ENCODE peak calls at places on chromosome 13, in nine cellular contexts. F is stimulated activated CD4-positive, alpha-beta T cell treated with anti-CD3 and anti-CD28 coated beads, TNF-alpha, amount 100 ng/mL, for 24 hours; B is uterus; P is H9; J is mesendoderm; D is naive thymus-derived CD8-positive, alpha-beta T cell; U is AG08395; N is upper lobe of left lung; G is activated CD4-positive, alpha-beta T cell treated with anti-CD3 and anti-CD28 coated beads, Interleukin-2, amount 10 ng/mL, durations not matched to agents 7 days and 5 days. H is an unnamed sample.

GRCh38 chr13:40317980-40318327 is 348.5 kb downstream of the FOXO1 start:
- DNase-seq in F (no peak), B (no peak), P (no peak), J (no peak), D (no peak), U (no peak), N (no peak), G (peak), H (no peak)

GRCh38 chr13:111881700-111882099 is 185.2 kb upstream of the SOX1 start:
- DNase-seq in F (no peak), B (no peak), P (no peak), J (no peak), D (no peak), U (no peak), N (no peak), G (no peak), H (no peak)

GRCh38 chr13:106152047-106152446 is 383.4 kb downstream of the EFNB2 start:
- DNase-seq in F (no peak), B (no peak), P (no peak), J (no peak), D (no peak), U (no peak), N (no peak), G (no peak), H (no peak)

GRCh38 chr13:28137556-28137955 is 789 bp upstream of the PAN3 start:
- DNase-seq in F (no peak), B (no peak), P (no peak), J (no peak), D (no peak), U (no peak), N (no peak), G (no peak), H (no peak)

GRCh38 chr13:113951246-113951999 is 22.5 kb downstream of the C13orf46 start:
- DNase-seq in F (peak), B (peak), P (peak), J (peak), D (peak), U (peak), N (peak), G (peak), H (peak)

GRCh38 chr13:21957833-21958232 is 287.0 kb downstream of the FGF9 start:
- DNase-seq in F (no peak), B (no peak), P (no peak), J (no peak), D (no peak), U (peak), N (no peak), G (no peak), H (no peak)

GRCh38 chr13:98349731-98350305 is 172.7 kb upstream of the RNF113B start:
- DNase-seq in F (no peak), B (no peak), P (peak), J (peak), D (no peak), U (no peak), N (peak), G (no peak), H (no peak)

GRCh38 chr13:112833551-112834257 is 135.3 kb upstream of the MCF2L start:
- DNase-seq in F (no peak), B (no peak), P (no peak), J (no peak), D (no peak), U (no peak), N (no peak), G (no peak), H (no peak)

GRCh38 chr13:72565893-72566292 is 161.5 kb downstream of the MZT1 start:
- DNase-seq in F (no peak), B (no peak), P (no peak), J (peak), D (no peak), U (peak), N (no peak), G (no peak), H (no peak)

GRCh38 chr13:95073826-95074345 is 227.4 kb downstream of the ABCC4 start:
- DNase-seq in F (no peak), B (no peak), P (no peak), J (peak), D (no peak), U (peak), N (no peak), G (no peak), H (no peak)

GRCh38 chr13:58300974-58301681 is 669.6 kb downstream of the PCDH17 start:
- DNase-seq in F (no peak), B (no peak), P (no peak), J (peak), D (no peak), U (no peak), N (no peak), G (no peak), H (no peak)

GRCh38 chr13:67416047-67416925 is 186.2 kb upstream of the PCDH9 start:
- DNase-seq in F (no peak), B (no peak), P (peak), J (peak), D (no peak), U (peak), N (peak), G (no peak), H (peak)

GRCh38 chr13:97810152-97810551 is 143.3 kb upstream of the IPO5 start:
- DNase-seq in F (no peak), B (no peak), P (no peak), J (no peak), D (no peak), U (no peak), N (no peak), G (no peak), H (no peak)

GRCh38 chr13:113534236-113534860 is 43.8 kb upstream of the DCUN1D2 start:
- DNase-seq in F (no peak), B (no peak), P (peak), J (no peak), D (no peak), U (no peak), N (no peak), G (no peak), H (no peak)

GRCh38 chr13:18212873-18213272 is 968.8 kb downstream of the TUBA3C start:
- DNase-seq in F (no peak), B (no peak), P (no peak), J (peak), D (no peak), U (no peak), N (no peak), G (peak), H (no peak)

GRCh38 chr13:74891610-74892009 is 590.4 kb downstream of the TBC1D4 start:
- DNase-seq in F (no peak), B (no peak), P (no peak), J (no peak), D (no peak), U (no peak), N (no peak), G (no peak), H (no peak)

GRCh38 chr13:25943666-25944065 is 108.2 kb downstream of the SHISA2 start:
- DNase-seq in F (no peak), B (no peak), P (no peak), J (no peak), D (no peak), U (no peak), N (no peak), G (no peak), H (no peak)

GRCh38 chr13:40613192-40613818 is 53.1 kb downstream of the FOXO1 start:
- DNase-seq in F (peak), B (peak), P (no peak), J (no peak), D (peak), U (no peak), N (peak), G (peak), H (no peak)

GRCh38 chr13:101399365-101399764 is 16.9 kb downstream of the NALCN start:
- DNase-seq in F (no peak), B (no peak), P (no peak), J (no peak), D (no peak), U (no peak), N (no peak), G (no peak), H (no peak)

GRCh38 chr13:19592657-19593175 is 31.4 kb upstream of the TPTE2 start:
- DNase-seq in F (no peak), B (no peak), P (no peak), J (no peak), D (no peak), U (no peak), N (no peak), G (no peak), H (no peak)

GRCh38 chr13:113539822-113540221 is 44.7 kb upstream of the TFDP1 start:
- DNase-seq in F (no peak), B (no peak), P (peak), J (no peak), D (no peak), U (no peak), N (no peak), G (no peak), H (no peak)

GRCh38 chr13:82412749-82413148 is 1469.5 kb downstream of the SLITRK1 start:
- DNase-seq in F (no peak), B (no peak), P (no peak), J (peak), D (no peak), U (no peak), N (no peak), G (no peak), H (no peak)

GRCh38 chr13:45393941-45394570 is 24.1 kb downstream of the SLC25A30 start:
- DNase-seq in F (no peak), B (no peak), P (peak), J (peak), D (peak), U (peak), N (peak), G (peak), H (no peak)

GRCh38 chr13:111479412-111479811 is 159.0 kb downstream of the TEX29 start:
- DNase-seq in F (no peak), B (no peak), P (no peak), J (no peak), D (no peak), U (no peak), N (no peak), G (no peak), H (no peak)

GRCh38 chr13:113458218-113459065 is 5.2 kb upstream of the ADPRHL1 start:
- DNase-seq in F (no peak), B (peak), P (peak), J (peak), D (peak), U (peak), N (no peak), G (no peak), H (no peak)

GRCh38 chr13:106738279-106738678 is 170.3 kb upstream of the ARGLU1 start:
- DNase-seq in F (no peak), B (no peak), P (no peak), J (no peak), D (no peak), U (no peak), N (no peak), G (no peak), H (no peak)

GRCh38 chr13:58340895-58341294 is 709.4 kb downstream of the PCDH17 start:
- DNase-seq in F (no peak), B (no peak), P (no peak), J (no peak), D (no peak), U (no peak), N (no peak), G (no peak), H (no peak)